ENCODE peak calls at places on chromosomes 16 and 17, in nine cellular contexts. S is HepG2, E is suprapubic skin, T is prostate gland, U is transverse colon, N is spleen, I is SK-N-SH, A is sigmoid colon, D is GM12878. Y is an unnamed sample.
A peak's percentile ranks its signal among the peaks of the same experiment; 100 is the strongest.

GRCh38 chr16:17483266-17483864 is 12.6 kb upstream of the XYLT1 start:
- DNase-seq in I (no peak), U (no peak), D (no peak), N (no peak), T (no peak), S (no peak), A (no peak), E (no peak), Y (no peak)

GRCh38 chr17:10616502-10617119 is 40.5 kb downstream of the MYH3 start:
- DNase-seq in N (peak; percentile 85), I (peak; percentile 80), A (peak; percentile 85), S (peak; percentile 69), E (peak; percentile 90), T (peak; percentile 74), U (peak; percentile 81), D (no peak), Y (no peak)

GRCh38 chr16:89133457-89134127 is 38.0 kb upstream of the CDH15 start:
- DNase-seq in A (no peak), N (peak; percentile 32), S (no peak), I (no peak), U (no peak), T (no peak), D (no peak), E (peak; percentile 44), Y (no peak)

GRCh38 chr17:1686086-1686485 is 1.4 kb upstream of the PRPF8 start:
- DNase-seq in I (no peak), N (no peak), T (no peak), D (no peak), U (no peak), S (no peak), A (no peak), E (no peak), Y (no peak)

GRCh38 chr16:324451-325334 is 27.8 kb downstream of the AXIN1 start:
- DNase-seq in T (no peak), E (no peak), D (no peak), S (no peak), I (no peak), U (peak; percentile 42), A (no peak), N (peak; percentile 90), Y (no peak)

GRCh38 chr16:85750021-85750826 is 672 bp downstream of the C16orf74 start:
- DNase-seq in N (peak; percentile 90), S (no peak), D (no peak), E (no peak), U (peak; percentile 66), A (no peak), T (no peak), I (peak; percentile 76), Y (no peak)

GRCh38 chr17:29283496-29283895 is 10.5 kb downstream of the NUFIP2 start:
- DNase-seq in S (no peak), U (no peak), D (no peak), A (no peak), I (peak; percentile 49), N (no peak), E (no peak), T (no peak), Y (no peak)

GRCh38 chr17:78117027-78117981 is 11.3 kb downstream of the TMC6 start:
- DNase-seq in D (no peak), I (peak; percentile 92), A (no peak), T (no peak), U (peak; percentile 53), S (no peak), E (peak; percentile 65), N (peak; percentile 79), Y (no peak)

GRCh38 chr17:10875411-10875810 is 37.5 kb upstream of the PIRT start:
- DNase-seq in U (no peak), A (no peak), T (no peak), E (no peak), N (no peak), S (no peak), I (no peak), D (no peak), Y (no peak)

GRCh38 chr17:73696251-73696650 is 52.0 kb upstream of the SDK2 start:
- DNase-seq in A (no peak), U (no peak), D (no peak), T (no peak), S (no peak), N (no peak), I (no peak), E (no peak), Y (no peak)

GRCh38 chr17:559699-560378 is 154.8 kb downstream of the VPS53 start:
- DNase-seq in I (no peak), E (no peak), D (no peak), A (peak; percentile 67), U (no peak), N (no peak), S (no peak), T (no peak), Y (no peak)

GRCh38 chr17:74738051-74738996 is 1.3 kb downstream of the RAB37 start:
- DNase-seq in U (peak; percentile 76), E (no peak), N (peak; percentile 95), T (no peak), S (peak; percentile 82), A (no peak), I (no peak), D (peak; percentile 60), Y (no peak)

GRCh38 chr17:57551321-57552079 is 193.6 kb downstream of the CCDC182 start:
- DNase-seq in D (peak; percentile 69), U (peak; percentile 82), A (no peak), S (no peak), E (no peak), I (no peak), T (no peak), N (peak; percentile 94), Y (no peak)
- H3K4me1 ChIP-seq in D (peaks cover 32% of the 10 kb centered on the region), U (no peaks in the 10 kb centered on the region), A (peaks cover 33% of the 10 kb centered on the region), S (peaks cover 94% of the 10 kb centered on the region), E (no peaks in the 10 kb centered on the region), I (peaks cover 87% of the 10 kb centered on the region), T (peaks cover 4% of the 10 kb centered on the region), N (peaks cover 37% of the 10 kb centered on the region), Y (peaks cover 8% of the 10 kb centered on the region)

GRCh38 chr16:22006636-22007035 is 1.3 kb upstream of the MOSMO start:
- DNase-seq in E (no peak), U (no peak), A (no peak), S (no peak), D (no peak), T (no peak), N (no peak), I (no peak), Y (no peak)

GRCh38 chr16:22010902-22011301 is 3.0 kb downstream of the MOSMO start:
- DNase-seq in U (no peak), I (no peak), D (no peak), S (no peak), A (no peak), T (no peak), E (no peak), N (no peak), Y (no peak)

GRCh38 chr16:22007159-22007508 is 777 bp upstream of the MOSMO start:
- DNase-seq in T (no peak), U (no peak), A (no peak), E (no peak), S (no peak), I (peak; percentile 45), D (no peak), N (no peak), Y (no peak)

GRCh38 chr16:22007509-22008214 is at the start of gene MOSMO:
- DNase-seq in S (peak; percentile 85), N (peak; percentile 95), A (peak; percentile 86), D (no peak), I (peak; percentile 94), U (peak; percentile 79), E (peak; percentile 76), T (peak; percentile 65), Y (no peak)

DNA sequence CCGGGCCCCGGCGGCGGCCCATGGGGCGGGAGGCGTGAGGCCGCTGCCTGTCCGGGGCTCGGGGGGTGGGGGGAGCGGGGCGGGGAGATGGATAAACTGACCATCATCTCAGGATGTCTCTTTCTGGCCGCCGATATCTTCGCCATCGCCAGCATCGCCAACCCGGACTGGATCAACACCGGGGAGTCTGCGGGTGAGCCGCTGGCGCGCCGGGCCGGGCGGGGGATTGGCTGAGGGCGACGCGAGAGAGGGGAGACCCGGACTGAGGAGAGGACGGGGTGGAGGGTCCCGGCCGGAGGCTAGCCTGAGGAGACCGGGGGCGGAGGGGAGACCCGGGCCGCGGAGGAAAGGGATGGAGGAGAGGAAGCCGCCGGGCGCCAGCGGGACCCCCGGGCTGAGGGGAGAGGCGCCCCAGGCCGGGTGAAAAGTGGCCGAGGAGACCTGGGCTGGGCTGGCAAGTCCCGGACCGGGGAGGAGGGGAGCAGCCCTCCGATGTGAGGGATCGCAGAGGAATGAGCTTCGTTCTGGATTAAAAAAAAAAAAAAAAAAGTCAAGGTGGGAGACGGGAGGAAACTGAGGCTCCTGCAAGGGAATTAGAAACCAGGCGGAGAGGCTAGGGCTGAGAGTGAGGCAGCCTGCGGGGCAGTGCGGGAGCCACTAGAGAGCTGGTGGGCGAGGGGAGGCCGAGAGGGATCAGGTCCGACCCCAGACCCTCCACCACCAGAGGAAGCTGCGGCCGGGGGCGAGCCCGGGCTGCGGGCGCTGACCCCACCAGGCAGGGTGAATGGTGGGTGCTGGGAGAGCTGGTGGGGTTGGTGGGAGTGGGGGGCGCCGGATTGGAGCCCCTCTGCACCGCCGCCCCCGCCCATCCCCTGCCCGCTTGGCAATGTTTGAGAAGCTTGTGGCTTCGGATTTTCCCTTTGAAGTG is 568 bp downstream of the MOSMO start:
- DNase-seq in U (peak; percentile 24), N (peak; percentile 86), D (no peak), I (peak; percentile 65), A (peak; percentile 70), T (no peak), S (no peak), E (peak; percentile 74), Y (no peak)
- TF ChIP-seq POLR2AphosphoS5 in U (no peak), N (no peak), D (no peak), I (no peak), A (no peak), T (no peak), S (no peak), E (no peak), Y (no peak)

GRCh38 chr16:53771655-53772497 is 67.9 kb downstream of the FTO start:
- DNase-seq in T (no peak), E (no peak), U (no peak), D (no peak), S (no peak), A (no peak), I (no peak), N (no peak), Y (no peak)

GRCh38 chr16:53769185-53769584 is 65.2 kb downstream of the FTO start:
- DNase-seq in S (no peak), E (no peak), I (no peak), N (no peak), T (no peak), A (no peak), D (no peak), U (no peak), Y (no peak)

GRCh38 chr16:53769787-53770186 is 65.8 kb downstream of the FTO start:
- DNase-seq in U (no peak), A (no peak), I (no peak), E (no peak), D (no peak), S (no peak), N (no peak), T (no peak), Y (no peak)

GRCh38 chr16:53768593-53768992 is 64.6 kb downstream of the FTO start:
- DNase-seq in T (peak; percentile 11), U (no peak), A (no peak), I (no peak), S (no peak), D (no peak), N (no peak), E (no peak), Y (no peak)

GRCh38 chr16:53770641-53771040 is 66.7 kb downstream of the FTO start:
- DNase-seq in D (no peak), T (no peak), U (no peak), A (no peak), N (no peak), S (no peak), E (no peak), I (no peak), Y (no peak)
- H3K4me1 ChIP-seq in D (peaks cover 6% of the 10 kb centered on the region), T (peaks cover 3% of the 10 kb centered on the region), U (peaks cover 46% of the 10 kb centered on the region), A (peaks cover 53% of the 10 kb centered on the region), N (peaks cover 25% of the 10 kb centered on the region), S (peaks cover 75% of the 10 kb centered on the region), E (peaks cover 80% of the 10 kb centered on the region), I (peaks cover 11% of the 10 kb centered on the region), Y (peaks cover 46% of the 10 kb centered on the region)

GRCh38 chr16:77499373-77500285 is 64.8 kb upstream of the ADAMTS18 start:
- DNase-seq in A (peak; percentile 76), E (peak; percentile 60), N (no peak), T (peak; percentile 37), I (no peak), D (no peak), U (peak; percentile 8), S (no peak), Y (no peak)
- TF ChIP-seq POLR2AphosphoS5 in A (no peak), E (no peak), N (no peak), T (peak; percentile 55), I (no peak), D (no peak), U (no peak), S (no peak), Y (no peak)